ENCODE peak calls at places on chromosomes 4 and X, in eight cellular contexts. J is GM12891, F is A549, G is adrenal gland, U is upper lobe of left lung, S is NB4, M is right lobe of liver, D is ovary. P is an unnamed sample.

GRCh38 chrX:18698762-18699650 is 8.4 kb upstream of the PPEF1 start:
- DNase-seq in S (no peak), J (no peak), F (no peak), G (no peak), M (no peak), D (no peak), U (no peak), P (no peak)

GRCh38 chr4:41882622-41883347 is 52.4 kb upstream of the TMEM33 start:
- DNase-seq in F (peak), D (peak), G (no peak), S (peak), J (peak), M (no peak), U (peak), P (no peak)

GRCh38 chr4:150501019-150501727 is 80.8 kb upstream of the MAB21L2 start:
- DNase-seq in D (no peak), U (no peak), M (no peak), S (peak), J (no peak), F (peak), G (no peak), P (no peak)

GRCh38 chrX:7390446-7390845 is 242.5 kb upstream of the PUDP start:
- DNase-seq in F (no peak), J (no peak), U (no peak), M (no peak), S (no peak), G (no peak), D (no peak), P (no peak)

GRCh38 chr4:105709081-105709450 is 482 bp downstream of the GSTCD start:
- DNase-seq in D (no peak), G (peak), M (no peak), J (no peak), S (peak), F (peak), U (no peak), P (no peak)

GRCh38 chrX:9308426-9308825 is 156.4 kb upstream of the TBL1X start:
- DNase-seq in M (no peak), S (no peak), F (no peak), J (no peak), G (no peak), D (no peak), U (no peak), P (no peak)

GRCh38 chr4:154822775-154823174 is 41.7 kb downstream of the RBM46 start:
- DNase-seq in F (no peak), G (no peak), S (no peak), U (no peak), J (no peak), M (no peak), D (no peak), P (no peak)

GRCh38 chrX:10102046-10102704 is 54.6 kb upstream of the CLCN4 start:
- DNase-seq in J (no peak), S (no peak), F (no peak), G (no peak), M (no peak), D (no peak), U (peak), P (no peak)

GRCh38 chr4:77154074-77154473 is 2.9 kb upstream of the CCNG2 start:
- DNase-seq in J (no peak), D (no peak), G (no peak), S (no peak), U (no peak), F (no peak), M (no peak), P (no peak)

GRCh38 chr4:47145630-47146029 is 114.3 kb downstream of the GABRB1 start:
- DNase-seq in G (no peak), U (no peak), F (no peak), S (peak), M (no peak), J (peak), D (no peak), P (no peak)

GRCh38 chrX:153972368-153973126 is at the start of gene TMEM187:
- DNase-seq in U (peak), M (peak), D (peak), J (peak), S (peak), G (peak), F (peak), P (peak)
- TF ChIP-seq POLR2A in U (peak), M (peak), D (peak), J (peak), S (peak), G (peak), F (no peak), P (no peak)

DNA sequence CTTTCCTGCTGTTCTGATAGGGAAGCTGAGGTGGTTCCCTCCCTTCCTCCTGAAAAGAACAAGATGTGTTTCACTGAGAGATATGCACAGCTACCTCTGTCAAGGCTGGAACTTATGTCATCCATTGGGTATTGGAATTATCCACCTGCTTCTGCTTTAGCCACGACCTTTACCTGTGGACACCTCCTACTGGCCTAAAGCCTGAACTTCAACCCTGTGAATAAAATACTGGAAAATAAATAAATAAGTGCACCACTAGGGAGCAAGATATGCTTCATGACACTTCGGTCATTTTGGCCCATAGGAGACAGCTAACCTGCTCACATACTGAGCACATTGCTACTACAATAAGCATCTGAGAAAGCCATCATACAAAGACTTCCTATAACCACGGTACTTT is 419.9 kb upstream of the NWD2 start:
- DNase-seq in F (no peak), D (no peak), J (no peak), U (no peak), G (no peak), S (peak), M (no peak), P (no peak)
- TF ChIP-seq POLR2A in F (no peak), D (no peak), J (no peak), U (no peak), G (no peak), S (no peak), M (no peak), P (no peak)

GRCh38 chr4:40214038-40214437 is 17.2 kb downstream of the RHOH start:
- DNase-seq in G (no peak), F (no peak), J (no peak), U (no peak), D (no peak), S (no peak), M (no peak), P (no peak)
- TF ChIP-seq POLR2A in G (no peak), F (no peak), J (no peak), U (no peak), D (no peak), S (no peak), M (no peak), P (no peak)

DNA sequence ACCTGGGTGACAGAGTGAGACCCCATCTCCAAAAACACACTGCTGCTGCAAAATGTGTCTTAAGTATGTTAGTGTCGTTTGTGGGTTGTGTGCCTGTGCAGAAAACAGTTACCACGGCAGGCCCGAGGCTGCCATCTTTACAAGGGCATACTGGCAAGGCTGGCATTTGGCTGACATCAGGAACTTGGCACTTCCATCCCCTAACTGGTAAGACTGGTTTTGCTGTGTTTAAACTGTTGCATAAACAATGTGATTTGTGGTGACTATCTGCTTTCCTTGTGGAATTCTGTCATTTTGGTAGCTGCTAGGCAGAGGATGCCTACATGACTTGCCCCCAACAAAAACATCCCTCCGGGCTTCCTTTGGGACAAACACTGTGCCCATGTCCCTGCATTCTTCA is 12.3 kb downstream of the LRP2BP start:
- DNase-seq in D (no peak), G (no peak), F (no peak), U (no peak), M (no peak), J (no peak), S (no peak), P (no peak)
- TF ChIP-seq POLR2A in D (no peak), G (no peak), F (no peak), U (no peak), M (no peak), J (peak), S (no peak), P (no peak)

P was measured in sigmoid colon.